ENCODE peak calls at places on chromosome 15, in six cellular contexts. M is GM23338, Q is AG04449, G is pancreas, K is astrocyte of the spinal cord, U is choroid plexus epithelial cell. R is an unnamed sample.

GRCh38 chr15:76565366-76565765 is 228.8 kb downstream of the ISL2 start:
- DNase-seq in Q (no peak), U (no peak), G (no peak), K (no peak), M (no peak), R (no peak)

GRCh38 chr15:51046799-51047449 is 47.8 kb downstream of the TNFAIP8L3 start:
- DNase-seq in K (peak), Q (no peak), U (peak), G (no peak), M (no peak), R (peak)

GRCh38 chr15:43932907-43933306 is 106.1 kb downstream of the WDR76 start:
- DNase-seq in U (no peak), Q (no peak), G (no peak), M (no peak), K (peak), R (peak)

GRCh38 chr15:85639752-85640381 is 154.9 kb downstream of the KLHL25 start:
- DNase-seq in K (peak), Q (no peak), U (peak), G (no peak), M (no peak), R (peak)

GRCh38 chr15:98154863-98155262 is 194.4 kb downstream of the ARRDC4 start:
- DNase-seq in U (peak), M (no peak), K (peak), G (no peak), Q (peak), R (peak)

GRCh38 chr15:52709172-52709979 is 30.2 kb upstream of the ATOSA start:
- DNase-seq in Q (no peak), M (peak), K (no peak), U (no peak), G (peak), R (no peak)

GRCh38 chr15:84878504-84878903 is 6.0 kb upstream of the SLC28A1 start:
- DNase-seq in Q (peak), M (peak), G (peak), U (peak), K (peak), R (peak)

GRCh38 chr15:78875107-78875914 is 2.6 kb downstream of the MORF4L1 start:
- DNase-seq in Q (no peak), G (no peak), M (no peak), K (peak), U (peak), R (no peak)

GRCh38 chr15:99582508-99582960 is 16.8 kb downstream of the MEF2A start:
- DNase-seq in G (no peak), M (no peak), K (no peak), Q (no peak), U (no peak), R (no peak)

GRCh38 chr15:88629071-88629470 is 7.9 kb downstream of the AEN start:
- DNase-seq in Q (no peak), G (no peak), U (no peak), K (no peak), M (no peak), R (no peak)

GRCh38 chr15:64022571-64022970 is 23.7 kb downstream of the DAPK2 start:
- DNase-seq in U (no peak), M (no peak), K (no peak), G (no peak), Q (no peak), R (no peak)

GRCh38 chr15:48385431-48385830 is 54.2 kb downstream of the DUT start:
- DNase-seq in U (no peak), G (no peak), K (peak), Q (peak), M (no peak), R (peak)

GRCh38 chr15:49610166-49610918 is 10.3 kb downstream of the FAM227B start:
- DNase-seq in U (no peak), G (no peak), M (peak), Q (no peak), K (no peak), R (no peak)

GRCh38 chr15:98753726-98754125 is 105.4 kb downstream of the IGF1R start:
- DNase-seq in K (peak), M (no peak), Q (no peak), G (no peak), U (peak), R (peak)

GRCh38 chr15:92322566-92323355 is 70.9 kb upstream of the ST8SIA2 start:
- DNase-seq in M (no peak), G (no peak), U (no peak), Q (no peak), K (no peak), R (no peak)

GRCh38 chr15:83598031-83598430 is 55.9 kb upstream of the ADAMTSL3 start:
- DNase-seq in G (no peak), K (no peak), Q (no peak), M (no peak), U (no peak), R (no peak)

GRCh38 chr15:79923068-79923514 is 26.3 kb upstream of the MTHFS start:
- DNase-seq in K (peak), G (peak), U (peak), M (peak), Q (no peak), R (peak)

GRCh38 chr15:58532126-58532525 is 100.3 kb downstream of the LIPC start:
- DNase-seq in K (no peak), M (no peak), G (no peak), Q (no peak), U (no peak), R (no peak)

GRCh38 chr15:63306480-63307073 is 29.2 kb downstream of the APH1B start:
- DNase-seq in G (peak), Q (no peak), M (no peak), U (no peak), K (no peak), R (no peak)

GRCh38 chr15:94412979-94413741 is 181.8 kb downstream of the MCTP2 start:
- DNase-seq in U (peak), Q (no peak), G (no peak), M (peak), K (peak), R (peak)

GRCh38 chr15:92077353-92078080 is 224.0 kb downstream of the SLCO3A1 start:
- DNase-seq in K (peak), G (peak), M (peak), U (peak), Q (no peak), R (peak)

GRCh38 chr15:68290715-68291114 is 13.2 kb downstream of the FEM1B start:
- DNase-seq in U (no peak), K (no peak), Q (no peak), M (no peak), G (no peak), R (no peak)

GRCh38 chr15:89187911-89188514 is 33.4 kb downstream of the RLBP1 start:
- DNase-seq in G (no peak), U (no peak), M (no peak), K (no peak), Q (no peak), R (no peak)

GRCh38 chr15:63372018-63372705 is 9.5 kb downstream of the CA12 start:
- DNase-seq in G (no peak), M (no peak), U (peak), K (peak), Q (peak), R (peak)

GRCh38 chr15:28082891-28083688 is 16.0 kb downstream of the OCA2 start:
- DNase-seq in G (no peak), K (no peak), U (no peak), M (no peak), Q (no peak), R (no peak)

GRCh38 chr15:25059698-25060471 is 105.1 kb downstream of the SNRPN start:
- DNase-seq in G (no peak), K (no peak), M (no peak), Q (no peak), U (no peak), R (no peak)

GRCh38 chr15:63640146-63640545 is 43.0 kb downstream of the FBXL22 start:
- DNase-seq in U (no peak), G (no peak), Q (no peak), M (no peak), K (no peak), R (no peak)

GRCh38 chr15:98903377-98904018 is 104.1 kb downstream of the PGPEP1L start:
- DNase-seq in G (no peak), K (peak), Q (no peak), U (peak), M (no peak), R (peak)

GRCh38 chr15:67792250-67792942 is 32.9 kb upstream of the SKOR1 start:
- DNase-seq in M (no peak), K (no peak), G (no peak), U (no peak), Q (no peak), R (no peak)

GRCh38 chr15:62783303-62783957 is 259.1 kb upstream of the TPM1 start:
- DNase-seq in G (no peak), M (no peak), K (peak), U (peak), Q (peak), R (peak)

GRCh38 chr15:34730701-34731100 is 24.1 kb downstream of the GJD2 start:
- DNase-seq in G (no peak), U (no peak), Q (no peak), M (no peak), K (no peak), R (no peak)

GRCh38 chr15:101187820-101188516 is 63.9 kb downstream of the CHSY1 start:
- DNase-seq in M (no peak), G (no peak), K (peak), U (peak), Q (no peak), R (peak)

GRCh38 chr15:101189708-101190107 is 62.1 kb downstream of the CHSY1 start:
- DNase-seq in G (no peak), M (no peak), K (no peak), Q (no peak), U (no peak), R (no peak)

GRCh38 chr15:101190196-101190595 is 61.7 kb downstream of the CHSY1 start:
- DNase-seq in Q (no peak), M (no peak), U (no peak), G (no peak), K (no peak), R (no peak)

GRCh38 chr15:101189341-101189679 is 62.5 kb downstream of the CHSY1 start:
- DNase-seq in K (no peak), M (no peak), G (no peak), Q (no peak), U (no peak), R (peak)

DNA sequence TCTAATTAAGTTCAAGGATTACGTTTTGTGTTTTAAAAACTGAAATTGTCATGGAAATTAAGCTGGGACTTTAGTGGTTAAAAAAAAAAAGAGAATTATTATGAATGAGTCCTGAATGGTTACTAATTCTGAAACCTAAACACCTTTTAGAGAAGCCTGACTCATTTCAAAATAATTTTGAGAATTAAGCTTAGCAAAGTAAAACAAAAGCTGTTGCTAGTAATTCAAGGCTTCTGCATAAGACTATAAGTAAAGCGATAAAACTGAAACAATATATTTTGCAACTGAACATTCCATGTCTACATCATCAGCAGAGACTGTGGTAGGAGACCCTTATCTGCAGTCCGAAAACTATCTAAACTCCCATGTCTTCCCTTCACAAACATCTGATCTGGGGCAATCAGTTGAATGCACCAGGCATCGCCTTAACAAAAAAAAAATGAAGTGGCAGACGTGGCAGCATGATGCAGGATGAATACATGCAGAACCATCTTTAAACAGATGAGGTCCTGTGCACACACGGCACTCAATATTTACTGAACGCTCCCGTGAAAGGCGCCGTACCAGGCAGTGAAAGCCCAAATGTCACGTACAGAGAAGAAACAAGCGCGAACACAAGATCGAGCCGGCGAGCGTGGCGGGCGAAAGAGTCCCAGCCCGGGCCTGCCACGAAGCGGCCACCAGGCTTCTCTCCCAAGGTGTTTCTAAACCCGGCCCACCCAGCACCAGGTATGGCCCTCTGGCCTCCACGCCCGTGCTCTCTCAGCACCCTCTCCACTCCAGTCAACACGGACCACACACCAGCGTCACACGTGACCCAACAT is 63.1 kb downstream of the CHSY1 start:
- DNase-seq in M (no peak), G (no peak), K (peak), U (peak), Q (peak), R (peak)
- H3K4me3 ChIP-seq in M (no peak), G (no peak), K (no peak), U (peak), Q (no peak), R (peak)

GRCh38 chr15:90960316-90961091 is 5.8 kb downstream of the RCCD1 start:
- DNase-seq in K (no peak), U (no peak), Q (no peak), M (no peak), G (peak), R (no peak)

GRCh38 chr15:90957791-90958190 is 3.1 kb downstream of the RCCD1 start:
- DNase-seq in G (no peak), Q (no peak), K (no peak), U (no peak), M (no peak), R (no peak)

GRCh38 chr15:90962021-90962420 is 7.3 kb downstream of the RCCD1 start:
- DNase-seq in G (no peak), K (no peak), M (no peak), Q (no peak), U (no peak), R (no peak)

GRCh38 chr15:90959028-90959595 is 4.4 kb downstream of the RCCD1 start:
- DNase-seq in Q (no peak), M (no peak), U (no peak), K (no peak), G (peak), R (no peak)

GRCh38 chr15:90959894-90960293 is 5.2 kb downstream of the RCCD1 start:
- DNase-seq in U (no peak), G (peak), K (no peak), M (no peak), Q (no peak), R (peak)
- TF ChIP-seq CTCF in U (no peak), G (no peak), K (no peak), M (no peak), Q (no peak), R (no peak)

DNA sequence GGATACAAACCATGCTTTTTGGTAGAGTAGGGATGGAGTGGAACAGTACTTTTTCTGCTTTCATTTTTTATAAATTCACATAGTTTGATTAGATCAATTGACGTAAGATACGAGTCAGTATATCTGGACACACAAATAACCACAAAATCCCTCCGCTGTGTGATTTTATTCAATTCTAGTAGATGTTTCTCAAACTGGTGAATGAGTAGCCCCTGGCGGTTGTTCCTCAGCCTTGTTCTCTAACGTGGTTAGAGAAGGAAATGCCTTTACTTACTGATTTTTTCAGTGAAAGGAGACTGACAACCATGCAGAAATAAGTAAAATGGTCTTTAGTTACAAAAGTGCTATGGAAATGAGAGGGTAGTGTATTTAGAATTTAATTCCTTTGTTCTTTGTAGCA is 161.0 kb downstream of the TCF12 start:
- DNase-seq in M (peak), K (peak), U (peak), G (no peak), Q (no peak), R (no peak)
- H3K4me3 ChIP-seq in M (no peak), K (no peak), U (no peak), G (no peak), Q (no peak), R (no peak)

GRCh38 chr15:70102827-70103226 is 5.1 kb upstream of the TLE3 start:
- DNase-seq in U (no peak), K (no peak), G (no peak), Q (no peak), M (no peak), R (no peak)

GRCh38 chr15:70100495-70101331 is 3.0 kb upstream of the TLE3 start:
- DNase-seq in Q (no peak), M (peak), U (peak), G (peak), K (peak), R (no peak)

GRCh38 chr15:70099966-70100494 is 2.3 kb upstream of the TLE3 start:
- DNase-seq in Q (no peak), G (no peak), M (peak), U (no peak), K (no peak), R (no peak)

GRCh38 chr15:70101459-70102113 is 3.9 kb upstream of the TLE3 start:
- DNase-seq in K (peak), Q (no peak), U (peak), G (no peak), M (peak), R (peak)

DNA sequence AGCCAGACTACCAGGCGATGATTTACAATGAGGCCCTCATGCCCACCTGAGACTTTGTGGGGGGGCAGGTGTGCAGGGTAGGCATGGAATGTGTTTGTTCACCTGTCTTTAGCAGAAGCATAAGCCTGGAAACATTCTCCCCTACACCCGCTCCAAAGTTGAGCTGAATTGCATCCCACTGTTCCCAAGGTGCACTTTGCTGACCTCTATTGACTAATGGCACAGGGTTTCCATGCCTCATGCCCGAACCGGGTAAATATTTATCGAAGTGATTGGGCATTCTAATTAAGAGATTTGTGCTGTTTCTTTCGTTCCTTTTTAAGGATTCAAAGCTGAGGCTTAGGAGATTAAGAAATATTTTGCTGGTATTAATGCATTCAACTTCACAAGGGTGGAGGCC is 6.5 kb upstream of the TLE3 start:
- DNase-seq in G (no peak), Q (no peak), K (no peak), M (no peak), U (no peak), R (no peak)
- TF ChIP-seq CTCF in G (no peak), Q (no peak), K (no peak), M (no peak), U (no peak), R (no peak)

GRCh38 chr15:66253296-66253642 is 281 bp downstream of the MEGF11 start:
- DNase-seq in G (peak), U (no peak), Q (no peak), K (peak), M (no peak), R (no peak)

GRCh38 chr15:66249623-66250174 is 3.9 kb downstream of the MEGF11 start:
- DNase-seq in Q (no peak), K (no peak), U (peak), M (peak), G (no peak), R (peak)

GRCh38 chr15:66251790-66252355 is 1.7 kb downstream of the MEGF11 start:
- DNase-seq in U (no peak), M (peak), G (no peak), Q (no peak), K (no peak), R (no peak)

GRCh38 chr15:66252411-66253295 is 897 bp downstream of the MEGF11 start:
- DNase-seq in G (peak), U (peak), K (peak), M (peak), Q (no peak), R (peak)

GRCh38 chr15:66251065-66251789 is 2.3 kb downstream of the MEGF11 start:
- DNase-seq in K (no peak), Q (no peak), G (no peak), U (no peak), M (peak), R (no peak)
- H3K4me3 ChIP-seq in K (no peak), Q (no peak), G (no peak), U (no peak), M (peak), R (no peak)

DNA sequence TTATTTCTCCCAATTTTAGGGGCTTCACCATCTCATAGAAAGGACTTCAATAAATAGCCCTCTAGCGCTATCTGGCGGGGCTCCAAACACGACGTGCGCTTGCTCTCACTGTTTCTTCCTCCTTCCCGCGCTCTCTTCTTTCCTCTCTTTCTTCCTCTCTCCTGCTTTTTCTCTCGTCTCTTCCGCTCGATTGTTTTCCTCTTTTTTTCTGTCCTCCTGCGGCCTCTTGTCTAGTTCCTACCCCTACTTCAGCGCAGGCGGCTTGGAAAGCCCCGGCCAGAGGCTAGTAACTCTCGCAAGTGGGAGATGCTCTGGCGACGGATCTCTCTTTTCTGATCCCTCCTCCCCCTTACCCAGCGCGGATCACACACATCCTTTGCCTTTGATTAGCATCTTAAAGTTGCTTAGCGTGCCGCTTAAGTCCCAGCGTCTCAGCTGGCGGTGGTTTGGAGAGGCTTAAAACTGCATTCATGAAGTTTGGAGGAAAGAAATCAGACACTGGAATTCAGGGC is 6.2 kb upstream of the MEIS2 start:
- DNase-seq in Q (no peak), U (peak), M (peak), G (no peak), K (peak), R (peak)
- TF ChIP-seq CTCF in Q (no peak), U (peak), M (peak), G (no peak), K (peak), R (no peak)